ENCODE peak calls at places on chromosomes 6 and 20, in five cellular contexts. K, J, I, D and P are unnamed samples.

GRCh38 chr6:25769983-25770382 is 15.4 kb downstream of the SLC17A4 start:
- DNase-seq in K (peak), J (no peak), I (no peak), D (peak), P (peak)

GRCh38 chr6:1916334-1916985 is 306.7 kb downstream of the FOXC1 start:
- DNase-seq in K (no peak), J (no peak), I (no peak), D (no peak), P (no peak)

GRCh38 chr6:137880633-137881521 is 13.8 kb downstream of the TNFAIP3 start:
- DNase-seq in K (no peak), J (no peak), I (no peak), D (no peak), P (peak)

GRCh38 chr6:42279144-42279781 is 61.6 kb upstream of the MRPS10 start:
- DNase-seq in K (no peak), J (peak), I (peak), D (peak), P (peak)

GRCh38 chr6:29734046-29735018 is 11.1 kb downstream of the HLA-F start:
- DNase-seq in K (no peak), J (no peak), I (no peak), D (no peak), P (no peak)

GRCh38 chr20:20552076-20552475 is 160.4 kb downstream of the RALGAPA2 start:
- DNase-seq in K (no peak), J (no peak), I (no peak), D (no peak), P (no peak)

GRCh38 chr6:46876126-46876525 is 45.6 kb downstream of the ADGRF5 start:
- DNase-seq in K (peak), J (no peak), I (no peak), D (no peak), P (no peak)

GRCh38 chr6:104642871-104643270 is 216.8 kb downstream of the HACE1 start:
- DNase-seq in K (no peak), J (no peak), I (no peak), D (no peak), P (no peak)

GRCh38 chr20:43963233-43963632 is 48.6 kb downstream of the TOX2 start:
- DNase-seq in K (no peak), J (no peak), I (no peak), D (no peak), P (no peak)

GRCh38 chr6:22727709-22728108 is 158.3 kb downstream of the HDGFL1 start:
- DNase-seq in K (no peak), J (no peak), I (no peak), D (no peak), P (no peak)

GRCh38 chr20:59002874-59003399 is 4.1 kb downstream of the CTSZ start:
- DNase-seq in K (no peak), J (no peak), I (no peak), D (no peak), P (peak)

GRCh38 chr6:44590471-44590870 is 203.0 kb downstream of the CDC5L start:
- DNase-seq in K (no peak), J (no peak), I (no peak), D (no peak), P (no peak)

GRCh38 chr6:137191670-137192069 is 18.2 kb upstream of the IL22RA2 start:
- DNase-seq in K (no peak), J (no peak), I (no peak), D (no peak), P (no peak)

GRCh38 chr6:122289721-122290501 is 109.5 kb upstream of the HSF2 start:
- DNase-seq in K (no peak), J (no peak), I (no peak), D (peak), P (no peak)

GRCh38 chr6:142839686-142840040 is 105.3 kb downstream of the HIVEP2 start:
- DNase-seq in K (no peak), J (no peak), I (no peak), D (no peak), P (no peak)

GRCh38 chr6:69735029-69735428 is 61.8 kb downstream of the LMBRD1 start:
- DNase-seq in K (no peak), J (no peak), I (no peak), D (no peak), P (no peak)

GRCh38 chr6:138250053-138250452 is 31.8 kb upstream of the PBOV1 start:
- DNase-seq in K (no peak), J (no peak), I (no peak), D (no peak), P (no peak)

GRCh38 chr6:7624781-7625710 is 35.0 kb downstream of the SNRNP48 start:
- DNase-seq in K (no peak), J (no peak), I (no peak), D (no peak), P (no peak)

GRCh38 chr6:1311400-1312192 is at the start of gene FOXQ1:
- DNase-seq in K (peak), J (peak), I (no peak), D (peak), P (peak)

GRCh38 chr6:153090241-153090930 is 40.7 kb downstream of the RGS17 start:
- DNase-seq in K (no peak), J (no peak), I (no peak), D (peak), P (no peak)

GRCh38 chr20:20204326-20204725 is 152.0 kb downstream of the CFAP61 start:
- DNase-seq in K (no peak), J (no peak), I (no peak), D (no peak), P (no peak)

GRCh38 chr20:368915-369314 is 11.6 kb upstream of the TRIB3 start:
- DNase-seq in K (no peak), J (no peak), I (no peak), D (no peak), P (no peak)

GRCh38 chr20:32792316-32792715 is 27.4 kb upstream of the MAPRE1 start:
- DNase-seq in K (peak), J (no peak), I (no peak), D (no peak), P (peak)

GRCh38 chr6:37779111-37779800 is 40.3 kb upstream of the ZFAND3 start:
- DNase-seq in K (no peak), J (no peak), I (no peak), D (no peak), P (no peak)

GRCh38 chr6:170424634-170425126 is 118.1 kb downstream of the FAM120B start:
- DNase-seq in K (no peak), J (no peak), I (no peak), D (no peak), P (no peak)

GRCh38 chr6:162907876-162908481 is 180.2 kb downstream of the PACRG start:
- DNase-seq in K (no peak), J (no peak), I (no peak), D (peak), P (no peak)

GRCh38 chr6:169092375-169092774 is 161.3 kb downstream of the THBS2 start:
- DNase-seq in K (no peak), J (no peak), I (no peak), D (no peak), P (no peak)

GRCh38 chr6:157989541-157990289 is 8.1 kb downstream of the SYNJ2 start:
- DNase-seq in K (peak), J (peak), I (peak), D (peak), P (peak)

GRCh38 chr20:58524814-58525213 is 9.6 kb upstream of the APCDD1L start:
- DNase-seq in K (no peak), J (no peak), I (no peak), D (peak), P (no peak)

GRCh38 chr6:89505847-89506246 is 72.9 kb downstream of the ANKRD6 start:
- DNase-seq in K (no peak), J (no peak), I (no peak), D (no peak), P (no peak)

GRCh38 chr20:49478266-49478665 is 4.2 kb downstream of the KCNB1 start:
- DNase-seq in K (no peak), J (no peak), I (no peak), D (no peak), P (no peak)

GRCh38 chr6:79946773-79947190 is 571 bp downstream of the ELOVL4 start:
- DNase-seq in K (no peak), J (no peak), I (peak), D (peak), P (no peak)

GRCh38 chr6:74879234-74879633 is 326.6 kb downstream of the COL12A1 start:
- DNase-seq in K (no peak), J (no peak), I (no peak), D (no peak), P (no peak)

GRCh38 chr20:43564993-43565757 is 6.3 kb downstream of the SGK2 start:
- DNase-seq in K (no peak), J (no peak), I (no peak), D (no peak), P (no peak)

GRCh38 chr6:33277663-33278391 is 904 bp downstream of the B3GALT4 start:
- DNase-seq in K (no peak), J (no peak), I (no peak), D (peak), P (no peak)

GRCh38 chr20:53492212-53492611 is 101.4 kb downstream of the ZNF217 start:
- DNase-seq in K (no peak), J (no peak), I (no peak), D (no peak), P (no peak)

GRCh38 chr6:166001359-166001758 is 166.3 kb downstream of the TBXT start:
- DNase-seq in K (no peak), J (no peak), I (no peak), D (no peak), P (no peak)

GRCh38 chr6:52016918-52017748 is 70.3 kb downstream of the PKHD1 start:
- DNase-seq in K (no peak), J (no peak), I (no peak), D (no peak), P (no peak)

GRCh38 chr6:4446982-4447381 is 311.6 kb upstream of the ECI2 start:
- DNase-seq in K (no peak), J (no peak), I (no peak), D (no peak), P (no peak)

GRCh38 chr20:41058674-41059008 is 30.0 kb downstream of the TOP1 start:
- DNase-seq in K (no peak), J (no peak), I (no peak), D (no peak), P (no peak)
- H3K27ac ChIP-seq in K (no peak), J (no peak), I (no peak), D (no peak), P (peak)

DNA sequence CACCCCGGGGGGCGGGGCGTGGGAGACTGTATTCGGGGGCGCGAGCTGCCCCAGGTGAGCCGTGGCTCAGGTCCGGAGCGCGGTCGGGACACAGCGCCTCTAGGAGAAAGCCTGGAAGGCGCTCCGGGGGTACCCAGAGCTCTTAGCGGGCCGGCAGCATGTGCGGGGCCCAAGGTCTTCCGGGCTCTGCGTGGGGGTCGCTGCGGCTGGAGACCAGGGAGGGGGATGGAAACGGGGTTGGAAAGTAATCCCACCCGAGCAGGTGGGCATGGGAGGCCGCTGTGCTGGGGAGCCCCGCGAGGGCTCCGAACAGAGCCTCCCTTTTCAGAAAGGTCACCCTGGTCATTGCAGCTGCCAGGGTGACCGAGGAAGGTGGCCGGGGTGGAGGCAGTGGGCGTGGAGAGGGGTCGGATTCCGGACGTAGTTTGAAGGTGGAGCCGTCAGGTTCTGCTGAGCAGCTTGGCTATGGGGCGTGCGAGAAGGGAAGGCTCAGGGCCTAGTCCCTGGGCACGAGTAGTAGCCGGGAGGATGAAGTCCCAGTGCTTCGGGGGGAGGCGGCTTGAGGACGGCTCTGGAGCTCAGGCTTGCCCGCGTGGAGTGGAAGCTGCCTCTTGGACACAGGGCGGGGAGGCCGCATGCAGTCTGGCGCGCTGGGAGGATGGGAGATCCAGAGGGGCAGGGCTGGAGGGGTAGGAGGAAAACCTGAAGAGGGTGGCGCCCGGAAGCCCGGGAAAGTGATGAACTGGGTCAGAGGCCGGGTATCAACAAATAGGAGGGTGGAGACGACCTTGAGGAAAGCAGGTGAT is at the start of gene SIRT5:
- DNase-seq in K (peak), J (peak), I (peak), D (peak), P (peak)
- TF ChIP-seq POLR2A in K (peak), J (peak), I (peak), D (peak), P (peak)

GRCh38 chr6:12608016-12608860 is 108.3 kb upstream of the PHACTR1 start:
- DNase-seq in K (no peak), J (no peak), I (no peak), D (no peak), P (no peak)
- H3K27ac ChIP-seq in K (no peak), J (no peak), I (no peak), D (no peak), P (no peak)

GRCh38 chr20:25197173-25197869 is 1.8 kb downstream of the ENTPD6 start:
- DNase-seq in K (no peak), J (no peak), I (no peak), D (no peak), P (no peak)

GRCh38 chr20:25194333-25194972 is 1.1 kb upstream of the ENTPD6 start:
- DNase-seq in K (no peak), J (no peak), I (no peak), D (no peak), P (no peak)

GRCh38 chr20:25196701-25197120 is 1.2 kb downstream of the ENTPD6 start:
- DNase-seq in K (no peak), J (no peak), I (no peak), D (no peak), P (no peak)

GRCh38 chr20:25195962-25196700 is 619 bp downstream of the ENTPD6 start:
- DNase-seq in K (peak), J (peak), I (no peak), D (peak), P (no peak)

DNA sequence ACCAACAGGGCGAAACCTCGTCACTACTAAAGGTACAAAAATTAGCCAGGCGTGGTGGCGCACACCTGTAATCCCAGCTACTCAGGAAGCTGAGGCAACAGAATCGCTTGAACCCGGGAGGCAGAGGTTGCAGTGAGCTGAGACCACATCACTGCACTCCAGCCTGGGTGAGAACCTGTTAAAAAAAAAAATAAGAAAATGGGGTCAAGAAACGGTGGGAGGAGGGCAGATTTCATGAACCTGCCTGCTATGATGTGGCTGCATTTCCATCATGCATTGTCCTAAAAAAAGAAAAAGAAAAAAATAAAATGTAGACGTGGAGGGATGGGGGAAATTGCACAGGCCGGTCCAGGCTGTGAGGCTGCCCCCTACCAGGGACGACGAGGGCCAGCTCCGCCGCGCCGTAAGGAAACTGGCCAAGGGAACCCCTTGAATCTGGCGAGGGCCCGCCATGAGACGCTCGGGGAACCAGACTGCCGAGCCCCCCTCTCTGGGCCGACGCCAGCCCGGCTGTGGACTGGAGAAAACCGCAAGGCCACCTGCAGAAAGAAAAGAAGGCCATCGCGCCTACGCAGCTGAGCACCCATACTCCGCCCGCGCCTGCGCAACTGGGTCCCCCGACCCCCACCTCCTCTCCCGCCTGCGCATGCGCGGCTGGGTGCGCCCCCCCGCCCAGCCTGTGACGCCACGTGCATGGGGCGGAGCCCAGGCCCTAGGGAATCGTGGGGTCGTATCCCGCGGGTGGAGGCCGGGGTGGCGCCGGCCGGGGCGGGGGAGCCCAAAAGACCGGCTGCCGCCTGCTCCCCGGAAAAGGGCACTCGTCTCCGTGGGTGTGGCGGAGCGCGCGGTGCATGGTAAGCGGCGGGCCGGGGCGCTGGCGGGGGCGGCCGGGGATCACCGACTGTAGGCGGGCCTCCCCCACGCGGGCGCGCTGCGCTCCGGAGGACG is at the start of gene ENTPD6:
- DNase-seq in K (peak), J (peak), I (peak), D (peak), P (peak)
- TF ChIP-seq POLR2A in K (peak), J (peak), I (peak), D (peak), P (peak)